ENCODE peak calls at places on chromosomes 5 and 9, in seven cellular contexts. S, O, X, W, M, K and N are unnamed samples.

GRCh38 chr9:70085241-70085640 is 41.6 kb downstream of the MAMDC2 start:
- DNase-seq in S (no peak), O (no peak), X (no peak), W (no peak), M (no peak), K (peak), N (no peak)

GRCh38 chr9:27436234-27436633 is 87.9 kb upstream of the IFNK start:
- DNase-seq in S (no peak), O (peak), X (no peak), W (no peak), M (no peak), K (no peak), N (no peak)

GRCh38 chr5:77209495-77210090 is 887 bp upstream of the PDE8B start:
- DNase-seq in S (no peak), O (no peak), X (no peak), W (no peak), M (no peak), K (no peak), N (no peak)

GRCh38 chr9:113992276-113992951 is 85.7 kb downstream of the AMBP start:
- DNase-seq in S (no peak), O (peak), X (no peak), W (peak), M (peak), K (no peak), N (peak)

GRCh38 chr5:152271420-152271819 is 133.7 kb downstream of the NMUR2 start:
- DNase-seq in S (no peak), O (peak), X (no peak), W (no peak), M (no peak), K (peak), N (no peak)

GRCh38 chr5:113214026-113214425 is 220.8 kb downstream of the TSSK1B start:
- DNase-seq in S (no peak), O (no peak), X (no peak), W (no peak), M (no peak), K (no peak), N (no peak)

GRCh38 chr5:80809451-80809850 is 150.7 kb upstream of the RASGRF2 start:
- DNase-seq in S (no peak), O (no peak), X (no peak), W (no peak), M (no peak), K (no peak), N (no peak)

GRCh38 chr9:87342743-87343142 is 154.9 kb upstream of the DAPK1 start:
- DNase-seq in S (no peak), O (peak), X (no peak), W (peak), M (no peak), K (peak), N (peak)

GRCh38 chr5:54887663-54888062 is 97.7 kb downstream of the ESM1 start:
- DNase-seq in S (no peak), O (no peak), X (no peak), W (no peak), M (no peak), K (no peak), N (no peak)

GRCh38 chr5:64900618-64901017 is 131.9 kb downstream of the CWC27 start:
- DNase-seq in S (no peak), O (no peak), X (no peak), W (no peak), M (no peak), K (no peak), N (no peak)

GRCh38 chr9:2465921-2466460 is 155.6 kb upstream of the VLDLR start:
- DNase-seq in S (no peak), O (peak), X (no peak), W (no peak), M (no peak), K (no peak), N (peak)

GRCh38 chr5:66958984-66959641 is 237.5 kb downstream of the CD180 start:
- DNase-seq in S (peak), O (peak), X (no peak), W (peak), M (no peak), K (peak), N (no peak)

GRCh38 chr5:72394688-72395087 is 74.5 kb downstream of the PTCD2 start:
- DNase-seq in S (no peak), O (no peak), X (no peak), W (no peak), M (no peak), K (peak), N (no peak)

GRCh38 chr9:133897675-133898074 is 94.4 kb downstream of the VAV2 start:
- DNase-seq in S (no peak), O (no peak), X (no peak), W (no peak), M (no peak), K (no peak), N (no peak)

GRCh38 chr5:59221769-59222168 is 638.9 kb downstream of the RAB3C start:
- DNase-seq in S (no peak), O (no peak), X (no peak), W (no peak), M (no peak), K (no peak), N (no peak)